ENCODE peak calls at places on chromosomes 13 and 19, in nine cellular contexts. O is effector memory CD4-positive, alpha-beta T cell; Q is CD4-positive, alpha-beta memory T cell; N is astrocyte; R is AG04450; B is stomach; I is cardiac fibroblast; E is lower lobe of right lung; D is CD8-positive, alpha-beta T cell. W is an unnamed sample.

GRCh38 chr13:103067751-103068563 is 1.7 kb upstream of the SLC10A2 start:
- DNase-seq in N (no peak), R (no peak), B (no peak), E (no peak), Q (no peak), I (no peak), D (no peak), O (no peak), W (no peak)

GRCh38 chr19:35353635-35354034 is 4.6 kb upstream of the FFAR3 start:
- DNase-seq in O (no peak), Q (no peak), R (no peak), N (no peak), D (no peak), E (peak), I (peak), B (no peak), W (no peak)

GRCh38 chr13:74593688-74594087 is 459.5 kb upstream of the KLF12 start:
- DNase-seq in N (no peak), D (no peak), O (no peak), Q (no peak), B (no peak), I (no peak), E (no peak), R (no peak), W (no peak)

GRCh38 chr19:38727868-38728660 is 16.2 kb downstream of the CAPN12 start:
- DNase-seq in R (no peak), I (peak), D (no peak), E (no peak), O (no peak), Q (no peak), N (no peak), B (no peak), W (no peak)

GRCh38 chr13:24220086-24220703 is 59.7 kb downstream of the SPATA13 start:
- DNase-seq in Q (peak), E (no peak), B (peak), I (peak), D (no peak), R (peak), N (peak), O (no peak), W (peak)

GRCh38 chr13:109819851-109820250 is 33.5 kb upstream of the IRS2 start:
- DNase-seq in B (no peak), R (no peak), E (no peak), Q (no peak), I (no peak), N (no peak), D (no peak), O (no peak), W (no peak)

GRCh38 chr13:31629085-31629785 is 110.1 kb upstream of the RXFP2 start:
- DNase-seq in Q (no peak), I (peak), O (no peak), D (no peak), E (no peak), B (no peak), R (no peak), N (peak), W (peak)

GRCh38 chr19:20164456-20164855 is 2.6 kb upstream of the ZNF486 start:
- DNase-seq in Q (no peak), D (no peak), I (no peak), E (no peak), B (no peak), N (no peak), R (no peak), O (no peak), W (no peak)

GRCh38 chr19:15488489-15489226 is 9.4 kb upstream of the PGLYRP2 start:
- DNase-seq in I (peak), Q (no peak), B (no peak), D (no peak), O (no peak), N (no peak), E (no peak), R (no peak), W (no peak)

GRCh38 chr19:5993516-5994406 is 15.8 kb upstream of the RANBP3 start:
- DNase-seq in O (no peak), D (no peak), I (peak), R (no peak), B (peak), E (peak), Q (no peak), N (no peak), W (no peak)

GRCh38 chr19:45969676-45970075 is 4.0 kb downstream of the NOVA2 start:
- DNase-seq in I (no peak), Q (no peak), D (no peak), R (no peak), B (no peak), N (no peak), O (no peak), E (no peak), W (no peak)

GRCh38 chr13:67650471-67650870 is 420.3 kb upstream of the PCDH9 start:
- DNase-seq in N (peak), R (no peak), D (no peak), E (no peak), O (no peak), B (no peak), Q (no peak), I (no peak), W (no peak)

GRCh38 chr13:44758595-44759221 is 182.6 kb upstream of the TSC22D1 start:
- DNase-seq in Q (no peak), R (peak), B (no peak), E (no peak), I (peak), O (no peak), N (peak), D (no peak), W (peak)

GRCh38 chr19:1811942-1812425 is at the start of gene ATP8B3:
- DNase-seq in D (peak), B (peak), E (no peak), I (no peak), O (no peak), R (no peak), Q (peak), N (no peak), W (no peak)

GRCh38 chr19:10565028-10565566 is 713 bp downstream of the KRI1 start:
- DNase-seq in R (no peak), O (peak), I (peak), N (no peak), E (peak), Q (peak), B (peak), D (peak), W (no peak)

GRCh38 chr19:54207908-54208783 is 7.5 kb downstream of the RPS9 start:
- DNase-seq in I (peak), Q (peak), E (peak), O (no peak), R (no peak), B (peak), D (no peak), N (peak), W (peak)

GRCh38 chr13:107117327-107118012 is 549.5 kb upstream of the ARGLU1 start:
- DNase-seq in N (no peak), Q (no peak), R (no peak), O (no peak), D (no peak), E (no peak), I (no peak), B (no peak), W (no peak)

GRCh38 chr13:50911051-50911690 is 1.6 kb downstream of the RNASEH2B start:
- DNase-seq in D (no peak), I (peak), B (no peak), Q (peak), N (no peak), E (no peak), R (no peak), O (no peak), W (no peak)

GRCh38 chr19:40234429-40235237 is 8.1 kb upstream of the CCNP start:
- DNase-seq in Q (no peak), E (peak), B (no peak), I (no peak), O (no peak), D (no peak), N (no peak), R (no peak), W (no peak)

GRCh38 chr19:18002347-18002850 is 5.6 kb upstream of the ARRDC2 start:
- DNase-seq in D (no peak), O (no peak), E (peak), I (no peak), R (no peak), N (no peak), B (no peak), Q (no peak), W (no peak)

GRCh38 chr19:55452381-55453325 is 8.8 kb downstream of the ISOC2 start:
- DNase-seq in D (no peak), R (peak), E (no peak), B (peak), N (peak), I (peak), Q (no peak), O (no peak), W (no peak)

GRCh38 chr13:43132228-43132627 is 108.8 kb downstream of the DNAJC15 start:
- DNase-seq in B (peak), R (no peak), D (no peak), I (peak), N (peak), E (no peak), Q (no peak), O (no peak), W (no peak)

GRCh38 chr19:48419158-48419920 is 25.9 kb downstream of the GRIN2D start:
- DNase-seq in B (peak), R (no peak), N (no peak), D (peak), Q (peak), O (peak), I (peak), E (no peak), W (no peak)

GRCh38 chr13:19587635-19588300 is 26.4 kb upstream of the TPTE2 start:
- DNase-seq in D (no peak), Q (peak), B (no peak), N (peak), I (peak), O (no peak), E (no peak), R (no peak), W (no peak)

GRCh38 chr19:18833141-18833476 is 1.4 kb downstream of the UPF1 start:
- DNase-seq in B (no peak), R (no peak), Q (no peak), O (no peak), N (no peak), D (no peak), E (no peak), I (no peak), W (no peak)

GRCh38 chr19:29855087-29855486 is 43.3 kb downstream of the CCNE1 start:
- DNase-seq in B (no peak), E (no peak), D (no peak), O (no peak), I (no peak), Q (no peak), N (no peak), R (no peak), W (no peak)

GRCh38 chr19:35055715-35056179 is 14.2 kb downstream of the HPN start:
- DNase-seq in D (no peak), I (no peak), O (no peak), Q (no peak), N (no peak), R (no peak), B (no peak), E (peak), W (no peak)

GRCh38 chr19:29277107-29277506 is 64.2 kb upstream of the UQCRFS1 start:
- DNase-seq in N (no peak), I (no peak), O (peak), B (no peak), Q (peak), E (no peak), D (peak), R (no peak), W (no peak)

GRCh38 chr19:18541992-18542935 is 1.1 kb downstream of the FKBP8 start:
- DNase-seq in Q (no peak), R (no peak), B (no peak), E (no peak), N (no peak), D (no peak), I (peak), O (no peak), W (no peak)

GRCh38 chr19:47122359-47123335 is 8.0 kb upstream of the SAE1 start:
- DNase-seq in O (no peak), I (peak), N (peak), D (no peak), B (no peak), E (no peak), R (no peak), Q (no peak), W (no peak)

GRCh38 chr13:110965038-110965754 is 50.3 kb upstream of the ANKRD10 start:
- DNase-seq in Q (no peak), B (no peak), O (no peak), E (no peak), D (no peak), I (peak), R (no peak), N (peak), W (no peak)

GRCh38 chr19:12187625-12188024 is 24.7 kb downstream of the ZNF136 start:
- DNase-seq in B (no peak), D (no peak), Q (no peak), E (no peak), R (no peak), N (no peak), I (no peak), O (no peak), W (no peak)
- H3K4me3 ChIP-seq in B (no peak), D (peak), Q (peak), E (no peak), R (no peak), N (no peak), I (no peak), O (no peak), W (no peak)

DNA sequence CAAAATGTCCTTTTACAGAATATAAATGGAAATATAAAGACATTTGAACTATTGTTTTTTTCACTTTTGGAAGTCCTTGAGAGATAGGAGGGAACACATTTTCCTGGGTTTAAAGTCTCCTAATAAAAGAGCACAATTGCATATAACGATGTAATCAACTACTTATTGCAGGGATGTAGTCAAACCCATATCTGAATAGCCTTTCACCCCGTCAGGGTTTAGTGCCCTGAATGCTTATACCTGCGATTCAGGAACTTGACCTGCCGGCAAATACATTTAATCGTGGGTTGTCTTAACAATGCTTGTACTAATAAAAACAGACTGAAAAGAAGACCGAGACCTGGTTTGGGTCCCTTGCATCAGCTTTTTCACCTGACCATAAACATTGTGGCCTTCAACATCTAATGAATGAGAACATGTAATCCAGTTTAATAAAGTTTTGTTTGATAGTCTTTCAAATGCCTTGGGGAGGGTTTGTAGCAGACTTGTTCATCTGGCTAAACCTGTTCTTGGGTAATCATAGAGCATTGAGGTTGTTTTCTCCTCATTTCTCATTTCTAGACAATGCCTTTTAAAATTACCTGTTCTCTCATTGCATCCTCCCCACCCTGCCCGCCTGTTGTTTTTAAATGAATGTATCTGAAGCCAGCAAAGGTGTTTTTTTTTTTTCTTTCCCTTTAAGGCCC is 7.0 kb downstream of the KLF5 start:
- DNase-seq in R (no peak), Q (no peak), E (no peak), B (no peak), D (no peak), N (no peak), O (no peak), I (no peak), W (no peak)
- H3K4me3 ChIP-seq in R (no peak), Q (no peak), E (peak), B (no peak), D (no peak), N (no peak), O (no peak), I (no peak), W (no peak)

GRCh38 chr19:50501186-50501567 is 9.8 kb downstream of the JOSD2 start:
- DNase-seq in I (no peak), B (no peak), N (no peak), O (no peak), D (no peak), R (no peak), Q (no peak), E (peak), W (no peak)
- H3K4me3 ChIP-seq in I (no peak), B (no peak), N (no peak), O (no peak), D (no peak), R (no peak), Q (no peak), E (no peak), W (no peak)

GRCh38 chr13:21076265-21076653 is 14.9 kb upstream of the LATS2 start:
- DNase-seq in E (no peak), D (no peak), I (no peak), N (no peak), O (no peak), B (no peak), R (no peak), Q (no peak), W (no peak)
- H3K4me3 ChIP-seq in E (peak), D (no peak), I (no peak), N (no peak), O (peak), B (peak), R (no peak), Q (no peak), W (peak)

GRCh38 chr19:41499899-41500298 is 56.9 kb downstream of the ERICH4 start:
- DNase-seq in I (no peak), D (no peak), N (no peak), Q (no peak), R (no peak), E (no peak), O (no peak), B (no peak), W (no peak)
- H3K4me3 ChIP-seq in I (no peak), D (no peak), N (no peak), Q (no peak), R (no peak), E (peak), O (no peak), B (peak), W (no peak)

GRCh38 chr13:40927929-40928328 is 91.2 kb downstream of the ELF1 start:
- DNase-seq in R (no peak), Q (no peak), I (no peak), N (no peak), E (no peak), B (no peak), O (no peak), D (no peak), W (no peak)
- H3K4me3 ChIP-seq in R (no peak), Q (no peak), I (no peak), N (no peak), E (no peak), B (no peak), O (no peak), D (no peak), W (no peak)

GRCh38 chr19:3626473-3627350 is at the start of gene CACTIN:
- DNase-seq in O (peak), E (peak), D (peak), N (peak), I (peak), R (peak), B (peak), Q (peak), W (peak)

GRCh38 chr19:3627351-3627723 is 747 bp upstream of the CACTIN start:
- DNase-seq in E (no peak), R (no peak), I (no peak), D (no peak), Q (no peak), B (no peak), N (no peak), O (no peak), W (no peak)

GRCh38 chr19:3623716-3624115 is 2.9 kb downstream of the CACTIN start:
- DNase-seq in R (no peak), N (no peak), I (no peak), E (no peak), O (no peak), Q (no peak), D (no peak), B (no peak), W (no peak)

GRCh38 chr19:3622224-3622623 is 4.4 kb downstream of the CACTIN start:
- DNase-seq in R (no peak), O (no peak), E (no peak), B (no peak), Q (no peak), D (no peak), I (no peak), N (no peak), W (no peak)

DNA sequence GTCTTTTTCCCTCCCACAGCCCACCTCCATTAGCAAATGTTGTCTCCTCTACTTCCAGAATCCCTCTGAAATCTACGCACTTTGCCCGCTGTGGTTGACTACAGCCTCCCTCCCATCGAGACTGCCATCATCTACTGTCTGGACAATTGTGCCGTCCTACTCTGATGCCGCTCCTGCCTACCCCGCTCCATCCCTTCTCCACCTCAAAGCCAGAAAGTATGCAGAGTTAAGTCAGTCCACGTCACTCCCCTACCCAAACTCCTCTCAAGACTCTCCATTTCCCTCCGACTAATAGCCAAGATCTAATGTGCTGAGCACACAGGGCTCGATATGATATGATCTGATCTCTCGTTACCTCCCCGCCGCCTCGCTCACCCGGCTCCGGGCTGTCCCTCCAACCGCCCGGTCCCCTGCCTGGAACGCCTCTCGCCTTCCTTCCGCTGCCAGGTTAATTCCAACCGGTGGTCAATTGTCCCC is 556 bp downstream of the CACTIN start:
- DNase-seq in O (no peak), B (no peak), I (no peak), E (no peak), Q (no peak), R (no peak), N (peak), D (no peak), W (no peak)
- H3K4me3 ChIP-seq in O (peak), B (peak), I (peak), E (peak), Q (peak), R (peak), N (peak), D (peak), W (peak)

GRCh38 chr13:55572408-55572807 is 1568.3 kb upstream of the PRR20A start:
- DNase-seq in I (no peak), Q (no peak), O (no peak), D (no peak), N (no peak), B (no peak), E (no peak), R (no peak), W (no peak)
- H3K4me3 ChIP-seq in I (no peak), Q (no peak), O (no peak), D (no peak), N (no peak), B (no peak), E (no peak), R (no peak), W (no peak)

GRCh38 chr13:112582305-112582704 is 5.6 kb downstream of the TUBGCP3 start:
- DNase-seq in D (no peak), I (no peak), E (no peak), Q (no peak), O (no peak), N (no peak), B (no peak), R (no peak), W (no peak)
- H3K4me3 ChIP-seq in D (no peak), I (no peak), E (no peak), Q (no peak), O (no peak), N (no peak), B (no peak), R (no peak), W (no peak)

W was measured in skeletal muscle cell.